ENCODE peak calls at places on chromosomes 4 and X, in four cellular contexts. C is hepatocyte, G is lower leg skin, Q is mesenchymal stem cell. T is an unnamed sample.

GRCh38 chrX:141405486-141405877 is 163.2 kb upstream of the SPANXC start:
- DNase-seq in C (no peak), G (no peak), Q (peak), T (no peak)

GRCh38 chr4:110663738-110664444 is 41.0 kb upstream of the PITX2 start:
- DNase-seq in C (no peak), G (no peak), Q (peak), T (no peak)

GRCh38 chr4:117447925-117448324 is 362.5 kb upstream of the TRAM1L1 start:
- DNase-seq in C (no peak), G (no peak), Q (no peak), T (no peak)

GRCh38 chrX:113133316-113133715 is 292.7 kb upstream of the AMOT start:
- DNase-seq in C (no peak), G (no peak), Q (no peak), T (no peak)

GRCh38 chr4:123740236-123740635 is 343.6 kb downstream of the SPRY1 start:
- DNase-seq in C (no peak), G (no peak), Q (no peak), T (no peak)

GRCh38 chrX:24153175-24153795 is 3.8 kb downstream of the ZFX start:
- DNase-seq in C (peak), G (no peak), Q (no peak), T (no peak)

GRCh38 chrX:46683023-46683422 is 75.9 kb downstream of the SLC9A7 start:
- DNase-seq in C (no peak), G (no peak), Q (no peak), T (no peak)

GRCh38 chr4:14111730-14112171 is 484.2 kb upstream of the BOD1L1 start:
- DNase-seq in C (no peak), G (no peak), Q (no peak), T (peak)

GRCh38 chr4:113328514-113328913 is 279.1 kb downstream of the ANK2 start:
- DNase-seq in C (peak), G (no peak), Q (peak), T (no peak)

GRCh38 chrX:150508018-150508417 is 60.4 kb upstream of the MTM1 start:
- DNase-seq in C (no peak), G (no peak), Q (no peak), T (no peak)

GRCh38 chr4:144709793-144710525 is 64.0 kb downstream of the HHIP start:
- DNase-seq in C (peak), G (no peak), Q (no peak), T (no peak)

GRCh38 chrX:115960440-115961084 is 210.0 kb upstream of the AGTR2 start:
- DNase-seq in C (peak), G (no peak), Q (no peak), T (no peak)

GRCh38 chr4:77751764-77752163 is 67.4 kb downstream of the CNOT6L start:
- DNase-seq in C (no peak), G (no peak), Q (no peak), T (no peak)

GRCh38 chr4:130419576-130419975 is 1323.6 kb downstream of the C4orf33 start:
- DNase-seq in C (no peak), G (no peak), Q (no peak), T (no peak)

GRCh38 chrX:99795495-99795894 is 614.6 kb downstream of the PCDH19 start:
- DNase-seq in C (no peak), G (no peak), Q (no peak), T (no peak)

GRCh38 chr4:13983189-13983790 is 355.8 kb upstream of the BOD1L1 start:
- DNase-seq in C (no peak), G (no peak), Q (no peak), T (no peak)

GRCh38 chr4:153364061-153364460 is 19.6 kb downstream of the MND1 start:
- DNase-seq in C (no peak), G (no peak), Q (no peak), T (no peak)

GRCh38 chr4:159925770-159926169 is 822.9 kb downstream of the RAPGEF2 start:
- DNase-seq in C (no peak), G (no peak), Q (no peak), T (no peak)

GRCh38 chrX:65993915-65994460 is 45.9 kb downstream of the VSIG4 start:
- DNase-seq in C (no peak), G (no peak), Q (no peak), T (no peak)

GRCh38 chrX:9897761-9898161 is 69.4 kb upstream of the CLDN34 start:
- DNase-seq in C (no peak), G (no peak), Q (peak), T (no peak)

GRCh38 chr4:19947349-19947748 is 304.4 kb upstream of the SLIT2 start:
- DNase-seq in C (no peak), G (no peak), Q (peak), T (no peak)

GRCh38 chrX:39096599-39096998 is 295.3 kb downstream of the MID1IP1 start:
- DNase-seq in C (no peak), G (no peak), Q (no peak), T (no peak)

GRCh38 chr4:73661646-73662119 is 41.4 kb upstream of the RASSF6 start:
- DNase-seq in C (no peak), G (no peak), Q (peak), T (no peak)

GRCh38 chrX:2710041-2710471 is 19.0 kb downstream of the CD99 start:
- DNase-seq in C (peak), G (no peak), Q (peak), T (no peak)

GRCh38 chrX:56797966-56798711 is 69.1 kb downstream of the NBDY start:
- DNase-seq in C (no peak), G (no peak), Q (no peak), T (no peak)

GRCh38 chrX:150036641-150037040 is 98.3 kb upstream of the EOLA2 start:
- DNase-seq in C (no peak), G (no peak), Q (no peak), T (no peak)

GRCh38 chr4:110635155-110635479 is 12.2 kb upstream of the PITX2 start:
- DNase-seq in C (no peak), G (no peak), Q (no peak), T (no peak)

GRCh38 chr4:102761478-102761790 is 666 bp upstream of the MANBA start:
- DNase-seq in C (peak), G (no peak), Q (no peak), T (peak)

GRCh38 chr4:136927172-136927571 is 605.1 kb downstream of the PCDH18 start:
- DNase-seq in C (no peak), G (no peak), Q (no peak), T (no peak)

GRCh38 chrX:129359269-129359668 is 164.0 kb downstream of the SMARCA1 start:
- DNase-seq in C (no peak), G (no peak), Q (peak), T (no peak)

GRCh38 chrX:132751043-132751690 is 207.3 kb downstream of the HS6ST2 start:
- DNase-seq in C (no peak), G (no peak), Q (no peak), T (no peak)

GRCh38 chrX:133983243-133983973 is 2.0 kb downstream of the GPC3 start:
- DNase-seq in C (no peak), G (no peak), Q (no peak), T (no peak)

GRCh38 chrX:133986008-133986683 is 752 bp upstream of the GPC3 start:
- DNase-seq in C (no peak), G (no peak), Q (no peak), T (no peak)

GRCh38 chrX:133985164-133986007 is at the start of gene GPC3:
- DNase-seq in C (peak), G (no peak), Q (peak), T (peak)

GRCh38 chrX:133983974-133984578 is 1.3 kb downstream of the GPC3 start:
- DNase-seq in C (no peak), G (no peak), Q (no peak), T (no peak)

DNA sequence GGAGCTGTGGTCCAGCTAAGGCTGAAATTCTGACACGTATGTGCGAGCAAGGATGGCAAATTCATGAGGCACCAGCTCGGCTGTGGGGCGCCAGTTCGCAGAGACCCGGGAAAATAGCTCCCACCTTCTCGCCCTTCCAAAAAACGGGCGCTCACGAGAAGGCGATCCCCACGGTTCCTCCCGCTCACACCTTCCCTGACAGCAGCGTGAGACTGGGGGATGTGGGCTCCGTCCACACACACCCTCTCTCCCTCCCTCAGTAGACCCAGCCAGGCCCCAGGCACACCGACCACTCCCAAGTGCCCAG is 584 bp downstream of the GPC3 start:
- DNase-seq in C (no peak), G (no peak), Q (no peak), T (no peak)
- H3K4me3 ChIP-seq in C (peak), G (no peak), Q (peak), T (no peak)

GRCh38 chr4:1023895-1024740 is 12.7 kb downstream of the FGFRL1 start:
- DNase-seq in C (no peak), G (no peak), Q (no peak), T (no peak)

GRCh38 chr4:1027219-1027915 is 15.9 kb downstream of the FGFRL1 start:
- DNase-seq in C (no peak), G (no peak), Q (no peak), T (no peak)

GRCh38 chr4:1027916-1028240 is 16.5 kb downstream of the FGFRL1 start:
- DNase-seq in C (no peak), G (no peak), Q (peak), T (no peak)

GRCh38 chr4:1024882-1025552 is 13.6 kb downstream of the FGFRL1 start:
- DNase-seq in C (no peak), G (no peak), Q (no peak), T (no peak)

DNA sequence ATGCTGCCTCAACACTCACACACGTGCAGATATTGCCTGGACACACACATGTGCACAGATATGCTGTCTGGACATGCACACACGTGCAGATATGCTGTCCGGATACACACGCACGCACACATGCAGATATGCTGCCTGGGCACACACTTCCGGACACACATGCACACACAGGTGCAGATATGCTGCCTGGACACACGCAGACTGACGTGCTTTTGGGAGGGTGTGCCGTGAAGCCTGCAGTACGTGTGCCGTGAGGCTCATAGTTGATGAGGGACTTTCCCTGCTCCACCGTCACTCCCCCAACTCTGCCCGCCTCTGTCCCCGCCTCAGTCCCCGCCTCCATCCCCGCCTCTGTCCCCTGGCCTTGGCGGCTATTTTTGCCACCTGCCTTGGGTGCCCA is 14.7 kb downstream of the FGFRL1 start:
- DNase-seq in C (no peak), G (no peak), Q (peak), T (no peak)
- H3K4me3 ChIP-seq in C (no peak), G (no peak), Q (no peak), T (no peak)

DNA sequence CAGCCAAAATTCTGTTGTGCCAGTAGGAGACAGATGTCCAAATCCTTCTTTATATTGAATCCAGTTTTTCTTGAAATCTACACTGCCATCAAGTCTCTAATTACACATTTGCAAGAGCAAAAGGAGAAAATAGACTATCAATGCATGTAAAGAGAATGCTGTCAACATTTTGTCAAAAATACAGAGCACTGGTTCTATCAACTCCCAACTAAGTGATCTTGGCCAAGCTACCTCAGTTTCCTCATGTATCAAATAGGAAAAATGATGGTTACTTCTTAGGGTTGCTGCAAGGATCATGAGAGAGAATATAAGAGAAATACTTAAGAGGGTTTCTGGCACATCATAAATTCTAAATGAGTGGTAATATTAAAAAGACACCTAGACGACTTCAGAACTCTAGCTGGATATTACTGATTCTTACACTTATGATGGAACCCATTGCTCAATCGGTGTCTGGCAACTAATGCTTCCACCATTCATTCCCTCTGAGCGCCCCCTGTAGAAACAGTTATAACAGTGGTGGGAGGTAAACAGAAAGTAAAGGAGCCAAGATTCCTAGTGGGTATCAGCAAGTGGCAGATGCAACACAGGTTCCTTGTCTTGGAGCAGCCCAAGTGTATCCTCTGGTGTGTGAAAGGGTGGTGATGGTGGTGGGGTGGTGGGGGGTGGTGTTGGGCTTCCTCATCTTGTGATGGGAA is 3.8 kb downstream of the FGG start:
- DNase-seq in C (no peak), G (no peak), Q (no peak), T (no peak)
- H3K4me3 ChIP-seq in C (peak), G (no peak), Q (no peak), T (no peak)

DNA sequence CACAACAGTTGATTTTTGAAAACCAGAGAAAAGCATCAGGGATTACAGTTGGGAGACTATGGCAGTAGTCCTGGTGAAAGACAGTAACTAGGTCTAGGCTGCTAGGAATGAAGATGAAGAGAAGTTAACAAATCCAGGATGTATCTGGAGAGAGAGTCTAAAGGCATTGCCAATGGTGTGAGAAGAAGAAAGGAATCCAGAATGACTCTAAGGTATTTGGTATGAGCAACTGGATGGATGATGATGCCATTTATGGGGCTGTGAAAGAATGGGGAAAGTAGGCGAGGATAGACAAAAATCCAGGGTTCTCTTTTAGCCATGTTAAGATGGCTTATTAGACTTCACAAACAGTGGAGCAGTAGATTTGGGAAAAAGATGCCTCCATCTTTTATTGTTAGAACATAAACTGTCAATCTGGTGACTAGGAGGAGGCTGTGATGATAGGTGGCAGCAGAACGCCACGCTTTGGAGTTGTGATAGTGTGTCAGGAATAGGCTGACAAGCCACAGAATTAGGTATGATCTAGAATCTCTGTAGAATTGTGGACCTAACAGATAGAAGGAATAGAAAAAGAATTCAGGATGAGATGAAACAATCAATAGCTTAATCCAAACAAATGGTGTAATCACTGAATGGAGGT is 27.3 kb upstream of the JADE1 start:
- DNase-seq in C (no peak), G (no peak), Q (no peak), T (no peak)
- H3K4me3 ChIP-seq in C (no peak), G (no peak), Q (no peak), T (no peak)

DNA sequence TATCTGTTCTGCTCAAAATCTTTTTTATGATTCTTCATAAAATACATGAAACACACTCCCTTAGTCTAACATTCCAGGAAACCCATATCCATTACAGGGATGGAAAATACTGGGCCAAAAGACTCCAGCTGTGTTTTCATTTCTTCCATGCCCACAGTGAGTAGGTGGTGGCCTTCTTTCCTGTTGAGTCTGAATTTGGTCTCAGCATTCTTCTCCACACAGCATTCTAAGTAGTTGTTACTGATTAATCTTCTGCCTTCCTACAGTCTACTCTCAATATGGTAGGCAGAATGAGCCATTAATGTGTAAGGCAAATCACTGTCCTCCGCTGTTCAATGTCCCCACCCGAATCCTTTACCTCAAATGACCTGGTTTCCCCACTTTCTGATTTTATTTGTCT is 370.6 kb upstream of the RPS6KA3 start:
- DNase-seq in C (no peak), G (no peak), Q (no peak), T (no peak)
- H3K4me3 ChIP-seq in C (no peak), G (no peak), Q (no peak), T (no peak)

GRCh38 chr4:99290848-99291786 is at the start of gene ADH1A:
- DNase-seq in C (no peak), G (no peak), Q (no peak), T (no peak)

GRCh38 chr4:99293357-99293756 is 2.6 kb upstream of the ADH1A start:
- DNase-seq in C (no peak), G (no peak), Q (no peak), T (no peak)
- H3K4me3 ChIP-seq in C (no peak), G (no peak), Q (no peak), T (no peak)

GRCh38 chr4:2813446-2814405 is 20.8 kb downstream of the SH3BP2 start:
- DNase-seq in C (no peak), G (no peak), Q (no peak), T (no peak)

GRCh38 chr4:2812985-2813384 is 20.1 kb downstream of the SH3BP2 start:
- DNase-seq in C (no peak), G (no peak), Q (no peak), T (no peak)

GRCh38 chr4:2812600-2812932 is 19.7 kb downstream of the SH3BP2 start:
- DNase-seq in C (no peak), G (no peak), Q (no peak), T (no peak)

GRCh38 chr4:2816401-2816954 is 23.6 kb downstream of the SH3BP2 start:
- DNase-seq in C (no peak), G (no peak), Q (no peak), T (no peak)

DNA sequence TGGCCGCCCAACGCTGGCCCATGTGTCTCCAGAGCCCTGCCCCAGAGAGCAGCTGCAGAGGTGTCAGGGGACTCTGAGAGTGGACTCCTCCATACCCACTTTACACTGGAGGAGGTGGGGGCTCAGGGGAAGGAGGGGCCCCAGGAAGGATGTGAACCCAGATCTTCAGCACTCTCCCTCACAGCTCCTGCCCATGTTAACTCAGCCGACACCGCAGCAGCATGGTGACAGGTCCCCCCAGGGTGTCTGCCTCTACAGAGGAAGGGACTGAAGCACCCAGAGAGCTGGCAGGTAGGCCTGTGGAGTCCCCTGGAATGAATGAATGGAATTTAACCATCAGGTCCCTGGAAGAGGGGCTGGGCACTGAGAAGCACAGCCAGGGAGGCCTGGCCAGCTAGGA is 21.7 kb downstream of the SH3BP2 start:
- DNase-seq in C (no peak), G (no peak), Q (no peak), T (no peak)
- H3K4me3 ChIP-seq in C (no peak), G (no peak), Q (no peak), T (no peak)

DNA sequence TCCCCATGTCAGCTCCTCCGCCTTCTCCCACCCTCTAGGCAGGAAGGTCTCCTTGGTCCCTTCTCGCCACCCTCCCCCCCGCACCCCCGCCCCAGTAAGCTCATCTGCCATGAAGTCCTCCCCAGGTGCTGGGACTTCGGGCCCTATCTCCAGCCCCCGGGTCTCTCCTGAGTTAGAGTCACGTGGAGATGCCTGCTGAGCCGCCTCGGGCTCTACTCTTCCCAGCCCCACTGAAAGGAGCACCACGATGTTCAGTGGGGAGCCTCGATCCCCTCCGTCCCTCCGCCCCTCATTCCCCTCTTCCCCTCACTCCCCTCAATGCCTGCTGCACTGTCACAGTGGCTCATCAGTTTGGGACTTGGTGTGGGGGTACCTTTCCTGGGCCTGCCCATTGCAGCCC is 3.9 kb downstream of the HTRA3 start:
- DNase-seq in C (no peak), G (no peak), Q (no peak), T (no peak)
- H3K4me3 ChIP-seq in C (no peak), G (no peak), Q (no peak), T (no peak)

T was measured in prostate gland.